ENCODE peak calls at places on chromosomes 12 and 14, in five cellular contexts. B is GM23338, J is astrocyte, U is suprapubic skin, C is colonic mucosa. N is an unnamed sample.

GRCh38 chr12:8527250-8528130 is 13.2 kb downstream of the CLEC4E start:
- DNase-seq in J (no peak), U (no peak), B (peak), C (no peak), N (no peak)

GRCh38 chr12:78284417-78284816 is 453.7 kb downstream of the NAV3 start:
- DNase-seq in U (no peak), J (no peak), C (no peak), B (no peak), N (no peak)

GRCh38 chr14:62189698-62190097 is 427.5 kb downstream of the SNAPC1 start:
- DNase-seq in B (no peak), C (no peak), J (peak), U (no peak), N (no peak)

GRCh38 chr14:67934087-67934486 is 114.5 kb downstream of the RAD51B start:
- DNase-seq in U (no peak), C (no peak), J (peak), B (peak), N (no peak)

GRCh38 chr14:38208825-38209562 is 1.3 kb downstream of the SSTR1 start:
- DNase-seq in B (peak), C (peak), J (peak), U (no peak), N (no peak)

GRCh38 chr14:78698991-78699390 is 528.8 kb downstream of the NRXN3 start:
- DNase-seq in J (no peak), U (no peak), C (no peak), B (no peak), N (no peak)

GRCh38 chr14:22837750-22838538 is 1.6 kb downstream of the MMP14 start:
- DNase-seq in B (peak), U (peak), J (peak), C (peak), N (peak)

GRCh38 chr14:24837280-24838046 is 203.5 kb upstream of the GZMB start:
- DNase-seq in C (no peak), U (no peak), B (no peak), J (peak), N (no peak)

GRCh38 chr12:82931349-82932116 is 244.8 kb downstream of the TMTC2 start:
- DNase-seq in C (no peak), U (no peak), B (peak), J (no peak), N (no peak)

GRCh38 chr12:79020106-79020505 is 155.5 kb downstream of the SYT1 start:
- DNase-seq in C (no peak), U (no peak), J (peak), B (no peak), N (no peak)

GRCh38 chr14:20631821-20632389 is 9.6 kb downstream of the OR6S1 start:
- DNase-seq in C (peak), U (peak), B (peak), J (peak), N (no peak)

GRCh38 chr12:48050174-48050573 is 45.9 kb upstream of the COL2A1 start:
- DNase-seq in J (no peak), U (no peak), C (no peak), B (no peak), N (no peak)

GRCh38 chr12:49279706-49280159 is 14.9 kb downstream of the TUBA1C start:
- DNase-seq in C (no peak), B (peak), U (no peak), J (peak), N (no peak)

GRCh38 chr14:94539181-94539580 is 22.1 kb upstream of the SERPINA4 start:
- DNase-seq in J (no peak), U (no peak), B (no peak), C (no peak), N (no peak)

GRCh38 chr12:75943730-75944096 is 87.9 kb downstream of the PHLDA1 start:
- DNase-seq in U (no peak), J (no peak), C (no peak), B (no peak), N (no peak)

GRCh38 chr12:93378373-93379310 is 917 bp downstream of the NUDT4 start:
- DNase-seq in B (peak), C (peak), J (peak), U (peak), N (peak)

GRCh38 chr12:19972325-19973288 is 395.7 kb upstream of the PDE3A start:
- DNase-seq in J (peak), B (no peak), C (no peak), U (no peak), N (no peak)

GRCh38 chr12:3563966-3564365 is 73.0 kb downstream of the PRMT8 start:
- DNase-seq in C (no peak), J (no peak), U (no peak), B (no peak), N (no peak)

GRCh38 chr14:24368562-24369252 is 723 bp downstream of the NFATC4 start:
- DNase-seq in B (peak), C (peak), U (peak), J (peak), N (no peak)

GRCh38 chr12:43551271-43551970 is 582 bp downstream of the ADAMTS20 start:
- DNase-seq in U (no peak), C (no peak), J (no peak), B (peak), N (no peak)

GRCh38 chr12:104223599-104224168 is 8.1 kb downstream of the TXNRD1 start:
- DNase-seq in C (no peak), B (no peak), U (no peak), J (no peak), N (no peak)

GRCh38 chr14:71511152-71511551 is 421.1 kb upstream of the RGS6 start:
- DNase-seq in C (no peak), U (no peak), B (no peak), J (no peak), N (no peak)

GRCh38 chr12:96828169-96828789 is 78.8 kb upstream of the NEDD1 start:
- DNase-seq in U (no peak), J (no peak), C (no peak), B (peak), N (no peak)

GRCh38 chr12:31846405-31846804 is 112.8 kb upstream of the RESF1 start:
- DNase-seq in J (no peak), B (no peak), U (no peak), C (no peak), N (no peak)

GRCh38 chr12:56522486-56523193 is 1.0 kb downstream of the RBMS2 start:
- DNase-seq in B (peak), C (no peak), J (peak), U (no peak), N (no peak)

GRCh38 chr14:80809663-80810062 is 131.9 kb downstream of the CEP128 start:
- DNase-seq in U (no peak), B (no peak), J (no peak), C (no peak), N (no peak)

GRCh38 chr12:33111850-33112249 is 215.3 kb upstream of the PKP2 start:
- DNase-seq in B (peak), C (no peak), J (no peak), U (no peak), N (no peak)

GRCh38 chr12:110913119-110914056 is 7.0 kb downstream of the MYL2 start:
- DNase-seq in B (no peak), U (no peak), J (no peak), C (no peak), N (no peak)

GRCh38 chr12:125151284-125151683 is 86.0 kb downstream of the AACS start:
- DNase-seq in B (peak), J (no peak), C (no peak), U (no peak), N (no peak)

GRCh38 chr14:50937325-50937724 is 7.0 kb downstream of the PYGL start:
- DNase-seq in B (no peak), C (no peak), U (no peak), J (peak), N (no peak)

GRCh38 chr14:84340938-84341337 is 1189.0 kb upstream of the FLRT2 start:
- DNase-seq in C (no peak), J (peak), B (no peak), U (no peak), N (no peak)

GRCh38 chr14:91369628-91370445 is 47.8 kb downstream of the CCDC88C start:
- DNase-seq in B (no peak), C (no peak), U (no peak), J (no peak), N (no peak)

GRCh38 chr14:21654215-21654614 is 580 bp downstream of the OR4E2 start:
- DNase-seq in J (no peak), U (no peak), C (no peak), B (no peak), N (no peak)

GRCh38 chr12:88538250-88538649 is 42.0 kb downstream of the KITLG start:
- DNase-seq in J (no peak), B (no peak), U (no peak), C (no peak), N (no peak)
- H3K27ac ChIP-seq in J (no peak), B (no peak), U (peak), C (no peak), N (no peak)

DNA sequence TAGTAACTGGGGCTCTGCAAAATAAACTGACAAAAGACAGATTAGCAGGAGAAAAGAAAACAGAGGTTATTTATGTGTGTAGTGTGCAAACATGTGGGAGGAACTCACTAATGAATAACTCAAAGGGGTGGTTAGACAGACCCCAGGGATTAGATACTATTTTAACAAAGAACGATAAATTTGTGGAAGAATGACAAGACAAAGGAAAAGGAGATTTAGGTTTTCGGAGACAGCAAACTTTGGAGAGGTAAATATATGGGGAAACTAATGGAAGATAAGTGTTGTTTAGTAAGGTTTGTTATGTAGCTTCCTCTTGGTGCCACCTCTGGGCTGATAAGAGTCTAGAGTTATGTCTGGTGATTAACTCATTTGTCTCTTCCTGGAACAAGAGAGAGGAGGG is 80.3 kb upstream of the DDHD1 start:
- DNase-seq in B (no peak), U (no peak), C (no peak), J (no peak), N (no peak)
- H3K27ac ChIP-seq in B (no peak), U (no peak), C (no peak), J (no peak), N (no peak)

DNA sequence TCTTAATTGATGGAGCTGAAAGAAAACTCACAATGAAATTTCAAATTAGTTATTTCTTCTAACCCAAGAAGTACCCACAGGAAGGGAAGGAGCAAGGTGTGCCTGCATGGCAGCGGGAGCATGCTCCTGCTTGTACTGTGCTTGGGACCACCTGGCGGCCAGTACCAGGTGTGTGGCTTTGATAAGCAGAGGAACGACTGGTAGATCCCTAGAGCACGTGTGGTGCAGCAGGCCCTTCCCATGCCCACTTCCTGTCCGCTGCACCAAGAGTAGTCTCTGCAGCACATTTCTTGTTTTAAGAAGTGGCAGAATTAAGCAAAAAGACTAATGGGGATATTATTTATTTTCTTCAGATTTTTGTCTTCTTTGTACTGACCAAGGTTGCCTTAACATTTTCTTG is 122.3 kb upstream of the ATF1 start:
- DNase-seq in B (peak), C (no peak), U (no peak), J (no peak), N (no peak)
- H3K27ac ChIP-seq in B (no peak), C (no peak), U (no peak), J (peak), N (no peak)

DNA sequence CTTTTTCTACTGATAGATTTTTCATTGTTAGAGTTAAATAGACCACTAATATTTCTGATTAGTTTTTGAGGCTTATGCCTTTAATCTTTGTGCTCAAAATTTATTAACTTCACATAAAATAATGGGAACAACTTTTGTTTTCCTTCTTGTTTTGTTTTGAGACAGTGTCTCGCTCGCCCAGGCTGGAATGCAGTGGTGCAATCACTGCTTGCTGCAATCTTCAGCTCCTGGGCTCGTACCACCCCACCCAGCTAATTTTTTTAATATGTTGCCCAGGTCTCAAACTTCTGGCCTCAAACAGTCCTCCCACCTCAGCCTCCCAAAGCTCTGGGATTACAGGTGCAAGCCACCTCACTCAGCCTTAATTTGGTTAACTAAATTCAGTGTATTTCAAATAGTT is 16.8 kb downstream of the SCFD1 start:
- DNase-seq in J (no peak), C (no peak), U (no peak), B (no peak), N (no peak)
- H3K27ac ChIP-seq in J (no peak), C (no peak), U (no peak), B (no peak), N (no peak)

DNA sequence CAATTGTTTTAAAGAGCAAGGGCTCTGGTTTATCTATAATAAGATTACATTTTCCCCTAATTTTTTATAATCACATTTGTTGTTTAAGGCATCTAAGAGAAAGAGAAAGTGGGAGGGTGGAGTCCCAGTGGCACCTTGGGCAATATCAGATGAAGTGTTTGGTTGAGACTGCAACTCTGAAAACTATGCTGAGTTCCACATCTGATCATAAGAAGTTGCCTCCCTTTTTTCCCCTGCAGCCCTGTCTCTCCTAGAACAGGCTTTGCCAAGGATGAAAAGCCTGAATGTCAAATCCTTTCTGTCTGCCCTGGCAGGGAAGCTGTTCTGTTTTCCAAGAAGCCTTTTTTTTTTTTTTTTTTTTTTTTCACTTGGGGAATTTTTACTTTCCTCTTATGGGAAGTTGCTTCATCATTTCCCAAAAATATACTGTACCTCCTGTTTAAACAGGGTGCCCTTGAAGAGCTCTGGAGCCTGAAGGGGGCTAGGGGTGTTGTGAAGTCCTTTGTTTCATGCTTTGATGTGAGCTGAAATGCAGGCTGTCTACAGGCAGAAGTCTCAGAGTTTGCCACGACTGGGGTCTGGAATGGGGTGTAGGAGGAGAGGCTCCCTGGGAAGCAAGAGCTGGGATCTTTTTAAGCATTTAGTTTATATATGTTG is 71.3 kb downstream of the SUSD6 start:
- DNase-seq in C (no peak), B (no peak), U (no peak), J (no peak), N (no peak)
- H3K27ac ChIP-seq in C (peak), B (no peak), U (peak), J (no peak), N (no peak)

DNA sequence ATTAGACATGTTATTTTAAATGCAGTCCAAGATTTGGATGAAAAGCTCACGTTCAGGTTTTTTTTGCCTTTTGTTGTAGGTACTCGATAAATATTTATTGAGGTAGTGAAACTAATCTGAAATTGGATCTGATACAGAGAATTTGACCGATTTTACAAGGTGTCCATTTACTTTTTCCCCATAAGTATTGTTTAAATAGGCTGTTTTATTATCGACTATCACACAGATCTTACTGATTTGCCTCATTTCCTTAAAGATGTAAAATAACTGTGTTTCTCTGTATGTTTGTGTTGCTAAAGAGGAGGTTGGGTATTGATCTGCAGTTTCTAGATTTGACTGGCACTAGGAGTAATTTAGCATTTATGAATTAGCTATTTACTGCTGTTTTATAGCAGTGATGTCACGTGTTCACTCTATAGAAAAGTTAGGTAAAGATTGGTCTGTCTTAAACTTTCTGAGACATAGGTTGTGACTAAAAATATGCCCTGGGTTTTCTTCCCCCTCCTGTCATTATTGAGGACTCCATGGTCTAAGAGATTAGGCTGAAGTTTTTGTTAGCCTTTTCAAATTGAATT is 3.5 kb downstream of the RAP1B start:
- DNase-seq in C (no peak), U (no peak), B (no peak), J (no peak), N (no peak)
- H3K27ac ChIP-seq in C (no peak), U (no peak), B (no peak), J (peak), N (peak)

GRCh38 chr14:87992720-87993484 is at the start of gene GALC:
- DNase-seq in C (peak), J (peak), U (peak), B (peak), N (peak)

GRCh38 chr14:87995500-87996275 is 2.7 kb upstream of the GALC start:
- DNase-seq in J (peak), C (no peak), B (no peak), U (no peak), N (no peak)

GRCh38 chr14:87994974-87995373 is 2.0 kb upstream of the GALC start:
- DNase-seq in C (no peak), U (no peak), B (no peak), J (peak), N (no peak)

GRCh38 chr14:87992349-87992719 is 648 bp downstream of the GALC start:
- DNase-seq in U (no peak), B (peak), C (peak), J (no peak), N (peak)

GRCh38 chr14:87993485-87993809 is 465 bp upstream of the GALC start:
- DNase-seq in J (no peak), B (peak), U (no peak), C (no peak), N (no peak)
- H3K27ac ChIP-seq in J (peak), B (peak), U (peak), C (peak), N (peak)

DNA sequence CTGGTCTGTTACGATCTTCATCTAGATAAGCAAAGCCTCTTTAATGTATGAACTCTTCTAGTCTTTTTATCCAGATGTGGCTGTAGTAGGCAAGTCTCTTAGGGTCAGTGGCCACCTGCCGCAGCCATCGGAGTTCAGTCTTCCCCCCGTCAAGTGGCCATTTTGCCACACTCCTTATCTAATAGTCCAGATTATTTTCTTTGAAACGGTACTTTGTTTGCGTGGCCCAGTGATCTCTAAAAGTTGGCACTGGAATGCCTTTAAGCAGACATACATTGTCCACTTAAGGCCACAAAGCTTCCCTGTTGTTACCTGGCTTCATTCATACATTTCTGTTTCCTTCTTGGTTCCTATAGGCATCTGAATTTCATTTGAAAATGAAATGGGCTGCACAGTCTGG is 36.0 kb upstream of the BMAL2 start:
- DNase-seq in J (no peak), U (no peak), C (no peak), B (no peak), N (no peak)
- H3K27ac ChIP-seq in J (no peak), U (no peak), C (no peak), B (no peak), N (peak)

N was measured in ascending aorta.